ENCODE peak calls at places on chromosome 9, in ten cellular contexts. Y is adipocyte; X is cardiac muscle cell; L is GM23338; R is effector memory CD4-positive, alpha-beta T cell; U is breast epithelium; J is Panc1; M is left ventricle myocardium inferior; D is hepatocyte; Z is OCI-LY7. H is an unnamed sample. For H3K4me1 and H3K36me3, the result is how much of the 10 kb centered on the place peaks cover.

GRCh38 chr9:70097187-70097586 is 53.5 kb downstream of the MAMDC2 start:
- DNase-seq in Y (no peak), X (no peak), L (no peak), R (no peak), U (no peak), J (no peak), M (no peak), D (no peak), Z (no peak), H (no peak)

GRCh38 chr9:70789086-70789485 is 332.3 kb downstream of the TRPM3 start:
- DNase-seq in Y (peak), X (no peak), L (no peak), R (no peak), U (no peak), J (no peak), M (no peak), D (no peak), Z (no peak), H (no peak)

GRCh38 chr9:16053131-16053530 is 500.3 kb downstream of the CCDC171 start:
- DNase-seq in Y (no peak), X (no peak), L (no peak), R (no peak), U (no peak), J (no peak), M (no peak), D (no peak), Z (no peak), H (no peak)

GRCh38 chr9:137053944-137054931 is at the start of gene ENTPD2:
- DNase-seq in Y (no peak), X (no peak), L (peak), R (peak), U (no peak), J (no peak), M (no peak), D (peak), Z (no peak), H (no peak)

GRCh38 chr9:114046876-114047275 is 31.2 kb downstream of the AMBP start:
- DNase-seq in Y (no peak), X (peak), L (no peak), R (no peak), U (no peak), J (no peak), M (no peak), D (no peak), Z (no peak), H (no peak)

GRCh38 chr9:4678679-4679267 is 596 bp upstream of the CDC37L1 start:
- DNase-seq in Y (peak), X (peak), L (peak), R (no peak), U (no peak), J (no peak), M (no peak), D (peak), Z (peak), H (no peak)

GRCh38 chr9:78131969-78132687 is 100.5 kb upstream of the GNAQ start:
- DNase-seq in Y (peak), X (no peak), L (no peak), R (no peak), U (no peak), J (no peak), M (no peak), D (no peak), Z (no peak), H (no peak)

GRCh38 chr9:1927546-1927945 is 87.6 kb upstream of the SMARCA2 start:
- DNase-seq in Y (no peak), X (no peak), L (no peak), R (no peak), U (no peak), J (no peak), M (no peak), D (no peak), Z (no peak), H (no peak)

GRCh38 chr9:35793461-35793860 is 2.1 kb downstream of the NPR2 start:
- DNase-seq in Y (peak), X (no peak), L (no peak), R (no peak), U (no peak), J (no peak), M (no peak), D (no peak), Z (no peak), H (peak)
- H3K4me1 ChIP-seq in Y (half or more), X (under half), L (under half), R (under half), U (under half), J (under half), M (half or more), D (under half), Z (under half), H (under half)

DNA sequence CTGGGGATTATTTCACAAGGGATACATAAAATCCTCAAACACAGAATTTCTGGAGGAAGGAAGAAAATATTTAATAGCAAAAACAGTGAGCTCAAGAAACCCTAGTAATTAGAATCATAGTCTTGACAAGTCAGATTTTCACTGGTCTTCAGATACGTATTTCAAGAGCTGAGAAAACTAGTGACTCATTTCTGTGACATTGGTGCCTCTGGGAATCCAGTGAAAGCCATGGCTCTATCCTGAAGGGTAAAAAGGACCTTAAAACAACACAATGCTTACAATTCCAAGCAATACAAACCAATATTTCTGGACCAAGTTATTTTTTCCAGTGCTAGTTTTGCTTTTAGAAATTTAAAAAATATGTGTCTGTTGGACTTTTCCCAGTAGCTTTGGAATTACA is 140.4 kb downstream of the LPAR1 start:
- DNase-seq in Y (peak), X (no peak), L (no peak), R (no peak), U (no peak), J (no peak), M (no peak), D (no peak), Z (no peak), H (no peak)
- H3K36me3 ChIP-seq in Y (under half), X (under half), L (under half), R (under half), U (under half), J (under half), M (under half), D (under half), Z (under half), H (under half)

GRCh38 chr9:107684224-107684623 is 194.7 kb upstream of the KLF4 start:
- DNase-seq in Y (peak), X (peak), L (no peak), R (no peak), U (no peak), J (no peak), M (no peak), D (peak), Z (no peak), H (no peak)

GRCh38 chr9:107685901-107686300 is 196.3 kb upstream of the KLF4 start:
- DNase-seq in Y (no peak), X (peak), L (no peak), R (no peak), U (no peak), J (no peak), M (no peak), D (no peak), Z (no peak), H (no peak)

GRCh38 chr9:107683566-107683965 is 194.0 kb upstream of the KLF4 start:
- DNase-seq in Y (no peak), X (no peak), L (no peak), R (no peak), U (no peak), J (no peak), M (no peak), D (peak), Z (no peak), H (no peak)

GRCh38 chr9:107688728-107689127 is 199.2 kb upstream of the KLF4 start:
- DNase-seq in Y (no peak), X (no peak), L (no peak), R (no peak), U (no peak), J (no peak), M (no peak), D (no peak), Z (no peak), H (no peak)

DNA sequence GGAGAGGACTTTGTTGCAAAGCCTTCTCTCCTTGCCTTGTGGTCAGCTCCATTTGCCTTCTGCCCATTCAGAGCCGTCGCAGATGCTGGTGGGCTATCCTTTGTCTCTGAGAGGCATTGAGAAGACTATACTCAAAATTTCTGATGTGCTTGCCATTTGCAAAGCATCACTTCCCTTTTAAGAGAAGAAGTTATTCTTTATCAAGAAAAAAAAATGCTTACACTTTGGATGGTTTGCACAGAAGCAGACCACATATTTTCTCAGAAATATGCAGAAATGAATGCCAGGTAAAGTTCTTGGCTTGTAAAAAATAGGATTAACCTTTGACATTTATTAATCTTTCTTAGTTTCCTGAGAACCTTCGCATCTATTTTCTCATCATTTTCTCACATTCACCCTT is 195.8 kb upstream of the KLF4 start:
- DNase-seq in Y (no peak), X (no peak), L (no peak), R (no peak), U (no peak), J (no peak), M (no peak), D (no peak), Z (no peak), H (no peak)
- H3K4me1 ChIP-seq in Y (under half), X (under half), L (under half), R (under half), U (under half), J (under half), M (under half), D (under half), Z (under half), H (under half)

GRCh38 chr9:131587331-131587730 is 42.0 kb downstream of the PRRT1B start:
- DNase-seq in Y (no peak), X (no peak), L (no peak), R (no peak), U (no peak), J (no peak), M (no peak), D (no peak), Z (no peak), H (no peak)
- H3K36me3 ChIP-seq in Y (half or more), X (under half), L (under half), R (half or more), U (under half), J (under half), M (half or more), D (under half), Z (half or more), H (under half)

DNA sequence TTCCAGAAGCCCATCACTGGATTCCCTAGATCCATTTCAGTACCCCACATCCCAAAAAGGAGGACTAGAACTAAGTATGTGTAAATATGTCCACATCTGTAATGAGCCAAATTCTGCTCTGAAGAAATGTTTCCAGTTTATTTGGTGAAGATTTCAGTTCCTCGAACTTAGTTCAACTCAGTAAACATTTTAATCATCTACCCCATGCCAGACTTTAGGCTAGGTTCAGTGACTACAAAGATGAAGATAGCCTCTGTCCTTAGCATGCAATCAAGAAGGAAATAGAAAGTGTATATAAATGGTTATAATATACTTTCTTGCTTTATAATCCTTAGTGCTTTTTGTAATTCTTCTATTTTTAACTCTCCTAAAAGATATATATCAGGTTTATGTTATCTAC is 21.5 kb downstream of the RUSC2 start:
- DNase-seq in Y (no peak), X (no peak), L (no peak), R (no peak), U (no peak), J (no peak), M (no peak), D (no peak), Z (no peak), H (no peak)
- H3K4me1 ChIP-seq in Y (under half), X (under half), L (under half), R (under half), U (under half), J (half or more), M (half or more), D (under half), Z (under half), H (under half)

GRCh38 chr9:125360621-125361020 is 99.0 kb downstream of the GAPVD1 start:
- DNase-seq in Y (no peak), X (no peak), L (no peak), R (no peak), U (no peak), J (no peak), M (no peak), D (no peak), Z (no peak), H (no peak)

GRCh38 chr9:125361837-125362531 is 100.4 kb downstream of the GAPVD1 start:
- DNase-seq in Y (no peak), X (peak), L (peak), R (no peak), U (no peak), J (no peak), M (no peak), D (peak), Z (peak), H (no peak)

GRCh38 chr9:125356032-125356431 is 94.4 kb downstream of the GAPVD1 start:
- DNase-seq in Y (no peak), X (no peak), L (no peak), R (no peak), U (no peak), J (no peak), M (no peak), D (no peak), Z (no peak), H (no peak)

GRCh38 chr9:125355601-125356000 is 94.0 kb downstream of the GAPVD1 start:
- DNase-seq in Y (no peak), X (no peak), L (no peak), R (no peak), U (no peak), J (no peak), M (no peak), D (no peak), Z (no peak), H (no peak)

DNA sequence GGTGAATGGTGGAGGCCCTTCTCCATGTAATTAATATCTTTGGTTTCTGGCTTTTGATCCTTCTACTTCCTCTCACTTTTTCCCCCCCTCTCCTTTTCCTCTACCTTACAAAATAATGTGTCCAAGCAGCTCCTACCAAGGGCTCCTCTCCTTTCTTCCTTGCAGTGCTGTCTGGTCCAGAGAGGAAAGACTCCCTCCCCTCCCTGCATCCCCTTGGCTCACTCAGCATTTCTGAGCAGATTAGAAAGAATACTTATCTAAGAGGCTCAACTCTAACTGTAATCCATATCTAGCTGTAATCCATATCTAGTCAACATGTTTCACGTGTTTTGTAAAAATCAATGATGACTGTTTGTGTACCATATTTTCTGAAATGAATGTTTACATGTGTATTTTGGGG is 97.4 kb downstream of the GAPVD1 start:
- DNase-seq in Y (no peak), X (no peak), L (no peak), R (no peak), U (no peak), J (no peak), M (no peak), D (no peak), Z (no peak), H (no peak)
- H3K36me3 ChIP-seq in Y (half or more), X (half or more), L (under half), R (half or more), U (under half), J (under half), M (half or more), D (under half), Z (half or more), H (half or more)

GRCh38 chr9:120891255-120891954 is 14.4 kb upstream of the PHF19 start:
- DNase-seq in Y (no peak), X (no peak), L (no peak), R (peak), U (no peak), J (no peak), M (no peak), D (no peak), Z (peak), H (no peak)

GRCh38 chr9:120889606-120890396 is 12.8 kb upstream of the PHF19 start:
- DNase-seq in Y (no peak), X (no peak), L (no peak), R (no peak), U (no peak), J (no peak), M (no peak), D (no peak), Z (no peak), H (no peak)

GRCh38 chr9:120892177-120892747 is 15.3 kb upstream of the PHF19 start:
- DNase-seq in Y (no peak), X (no peak), L (no peak), R (no peak), U (no peak), J (no peak), M (no peak), D (no peak), Z (no peak), H (no peak)

GRCh38 chr9:120888626-120889025 is 11.6 kb upstream of the PHF19 start:
- DNase-seq in Y (no peak), X (no peak), L (no peak), R (no peak), U (no peak), J (no peak), M (no peak), D (no peak), Z (no peak), H (no peak)

GRCh38 chr9:120890415-120891254 is 13.6 kb upstream of the PHF19 start:
- DNase-seq in Y (no peak), X (peak), L (no peak), R (no peak), U (no peak), J (no peak), M (no peak), D (no peak), Z (no peak), H (no peak)
- H3K4me1 ChIP-seq in Y (under half), X (under half), L (under half), R (half or more), U (under half), J (under half), M (under half), D (under half), Z (half or more), H (under half)

DNA sequence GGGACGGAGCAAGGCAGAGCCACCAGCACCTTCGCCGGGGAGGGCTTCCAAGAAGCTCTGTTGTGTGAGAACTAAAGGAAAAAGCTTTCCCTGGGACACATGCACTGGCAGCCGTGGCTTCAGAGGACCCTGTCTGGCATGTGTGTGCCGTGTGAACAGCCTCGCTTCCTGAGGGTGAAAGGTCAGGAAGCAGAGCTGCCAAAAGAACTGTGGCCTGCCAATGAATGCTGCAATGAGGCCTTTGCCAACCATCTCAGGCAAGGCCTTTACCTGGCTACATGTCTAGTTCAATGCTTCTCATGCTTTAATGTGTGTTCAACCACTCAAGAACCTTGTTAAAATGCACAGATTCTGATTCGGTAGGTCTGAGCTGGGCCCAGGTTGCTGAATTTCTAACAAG is 53.5 kb downstream of the NIPSNAP3B start:
- DNase-seq in Y (no peak), X (no peak), L (no peak), R (no peak), U (no peak), J (no peak), M (no peak), D (no peak), Z (no peak), H (no peak)
- H3K36me3 ChIP-seq in Y (half or more), X (half or more), L (under half), R (under half), U (under half), J (under half), M (half or more), D (under half), Z (half or more), H (under half)

GRCh38 chr9:18822850-18823249 is 210.2 kb downstream of the SAXO1 start:
- DNase-seq in Y (no peak), X (no peak), L (no peak), R (no peak), U (no peak), J (no peak), M (no peak), D (no peak), Z (no peak), H (no peak)
- H3K4me1 ChIP-seq in Y (under half), X (under half), L (under half), R (under half), U (under half), J (under half), M (under half), D (under half), Z (under half), H (under half)

GRCh38 chr9:5767968-5768932 is 64.7 kb downstream of the ERMP1 start:
- DNase-seq in Y (peak), X (no peak), L (no peak), R (no peak), U (no peak), J (no peak), M (no peak), D (no peak), Z (no peak), H (no peak)
- H3K36me3 ChIP-seq in Y (half or more), X (half or more), L (under half), R (under half), U (under half), J (under half), M (half or more), D (under half), Z (half or more), H (under half)

H was measured in BE2C.